ENCODE peak calls at places on chromosomes 16 and 17, in six cellular contexts. Y is T-helper 1 cell; U is NT2/D1; Q is aorta; Z is stimulated activated CD4-positive, alpha-beta T cell treated with anti-CD3 and anti-CD28 coated beads, TNF-alpha, amount 100 ng/mL, for 24 hours; J is testis. K is an unnamed sample.

GRCh38 chr17:46889992-46890564 is 32.9 kb upstream of the GOSR2 start:
- DNase-seq in Y (no peak), U (no peak), Q (no peak), Z (no peak), J (no peak), K (no peak)

GRCh38 chr17:6506679-6507231 is 49.6 kb downstream of the PITPNM3 start:
- DNase-seq in Y (no peak), U (no peak), Q (peak), Z (no peak), J (no peak), K (peak)

GRCh38 chr17:5127910-5128309 is 12.1 kb downstream of the USP6 start:
- DNase-seq in Y (no peak), U (no peak), Q (no peak), Z (no peak), J (no peak), K (no peak)

GRCh38 chr16:85570735-85571562 is 42.2 kb upstream of the GSE1 start:
- DNase-seq in Y (peak), U (no peak), Q (no peak), Z (no peak), J (peak), K (peak)

GRCh38 chr16:72501739-72502653 is 330.0 kb upstream of the PMFBP1 start:
- DNase-seq in Y (peak), U (peak), Q (no peak), Z (peak), J (peak), K (no peak)

GRCh38 chr16:62967606-62968005 is 931.4 kb upstream of the CDH8 start:
- DNase-seq in Y (no peak), U (no peak), Q (no peak), Z (no peak), J (no peak), K (no peak)

GRCh38 chr17:21119247-21119944 is 7.4 kb upstream of the DHRS7B start:
- DNase-seq in Y (peak), U (peak), Q (peak), Z (peak), J (peak), K (peak)

GRCh38 chr16:50603206-50604064 is 55.2 kb downstream of the NKD1 start:
- DNase-seq in Y (no peak), U (no peak), Q (peak), Z (no peak), J (peak), K (no peak)

GRCh38 chr17:45688820-45689219 is 95.3 kb upstream of the CRHR1 start:
- DNase-seq in Y (no peak), U (no peak), Q (no peak), Z (no peak), J (no peak), K (no peak)

GRCh38 chr16:25033852-25034251 is 18.7 kb upstream of the ARHGAP17 start:
- DNase-seq in Y (no peak), U (no peak), Q (no peak), Z (no peak), J (no peak), K (no peak)

GRCh38 chr17:73546770-73547345 is 97.4 kb downstream of the SDK2 start:
- DNase-seq in Y (no peak), U (peak), Q (no peak), Z (no peak), J (peak), K (peak)

GRCh38 chr16:53111078-53111776 is 56.4 kb downstream of the CHD9 start:
- DNase-seq in Y (no peak), U (no peak), Q (no peak), Z (no peak), J (no peak), K (no peak)

GRCh38 chr16:1621851-1622250 is 9.7 kb downstream of the CRAMP1 start:
- DNase-seq in Y (no peak), U (no peak), Q (no peak), Z (no peak), J (no peak), K (no peak)

GRCh38 chr17:41891135-41892065 is 26.2 kb upstream of the KLHL11 start:
- DNase-seq in Y (no peak), U (no peak), Q (no peak), Z (no peak), J (no peak), K (no peak)

GRCh38 chr17:32302037-32302436 is 36.4 kb downstream of the RHBDL3 start:
- DNase-seq in Y (no peak), U (no peak), Q (no peak), Z (no peak), J (no peak), K (no peak)

GRCh38 chr16:1902547-1903219 is 15.5 kb downstream of the HS3ST6 start:
- DNase-seq in Y (no peak), U (no peak), Q (peak), Z (no peak), J (no peak), K (no peak)

GRCh38 chr17:7843536-7844291 is 9.7 kb downstream of the KDM6B start:
- DNase-seq in Y (peak), U (no peak), Q (peak), Z (peak), J (peak), K (peak)

GRCh38 chr17:75765981-75766380 is 989 bp upstream of the GALK1 start:
- DNase-seq in Y (no peak), U (no peak), Q (peak), Z (no peak), J (no peak), K (no peak)

GRCh38 chr16:76669288-76669687 is 392.1 kb downstream of the CNTNAP4 start:
- DNase-seq in Y (no peak), U (no peak), Q (no peak), Z (no peak), J (no peak), K (no peak)

GRCh38 chr17:31560836-31561235 is 169.4 kb downstream of the RAB11FIP4 start:
- DNase-seq in Y (no peak), U (no peak), Q (no peak), Z (no peak), J (no peak), K (no peak)

GRCh38 chr17:42564815-42565522 is 1.9 kb upstream of the MLX start:
- DNase-seq in Y (no peak), U (no peak), Q (no peak), Z (no peak), J (no peak), K (no peak)

GRCh38 chr17:7435676-7436555 is 681 bp downstream of the TMEM102 start:
- DNase-seq in Y (peak), U (no peak), Q (peak), Z (peak), J (no peak), K (peak)

GRCh38 chr17:44408786-44409185 is 19.3 kb upstream of the ITGA2B start:
- DNase-seq in Y (no peak), U (no peak), Q (no peak), Z (no peak), J (no peak), K (no peak)

GRCh38 chr17:10649031-10649430 is 8.1 kb downstream of the MYH3 start:
- DNase-seq in Y (no peak), U (no peak), Q (no peak), Z (no peak), J (no peak), K (no peak)

GRCh38 chr16:535446-536405 is 8.2 kb downstream of the CAPN15 start:
- DNase-seq in Y (no peak), U (no peak), Q (no peak), Z (no peak), J (no peak), K (no peak)

GRCh38 chr17:6749519-6749918 is 6.3 kb upstream of the XAF1 start:
- DNase-seq in Y (no peak), U (no peak), Q (no peak), Z (no peak), J (no peak), K (no peak)

GRCh38 chr16:11621920-11622651 is 35.4 kb upstream of the LITAF start:
- DNase-seq in Y (peak), U (no peak), Q (no peak), Z (no peak), J (no peak), K (peak)

GRCh38 chr16:88478115-88478514 is 25.0 kb downstream of the ZFPM1 start:
- DNase-seq in Y (peak), U (no peak), Q (no peak), Z (no peak), J (no peak), K (no peak)

GRCh38 chr17:57783338-57783742 is 38.2 kb upstream of the CCDC182 start:
- DNase-seq in Y (peak), U (peak), Q (peak), Z (peak), J (peak), K (peak)

GRCh38 chr16:85204242-85205010 is 92.2 kb upstream of the CIBAR2 start:
- DNase-seq in Y (no peak), U (no peak), Q (no peak), Z (no peak), J (no peak), K (no peak)

GRCh38 chr17:45438931-45439610 is 6.4 kb upstream of the ARHGAP27 start:
- DNase-seq in Y (no peak), U (no peak), Q (peak), Z (no peak), J (no peak), K (peak)

GRCh38 chr16:67993207-67994036 is 5.9 kb downstream of the DPEP2 start:
- DNase-seq in Y (peak), U (no peak), Q (peak), Z (peak), J (peak), K (peak)

GRCh38 chr16:89922477-89922883 is 662 bp upstream of the TUBB3 start:
- DNase-seq in Y (peak), U (no peak), Q (peak), Z (no peak), J (peak), K (peak)

GRCh38 chr16:66278604-66279262 is 87.8 kb upstream of the CDH5 start:
- DNase-seq in Y (no peak), U (no peak), Q (no peak), Z (no peak), J (no peak), K (no peak)

GRCh38 chr16:78984887-78985464 is 615.6 kb downstream of the MAF start:
- DNase-seq in Y (no peak), U (no peak), Q (no peak), Z (no peak), J (no peak), K (no peak)

GRCh38 chr17:41523787-41524186 is 4.3 kb downstream of the KRT19 start:
- DNase-seq in Y (no peak), U (no peak), Q (no peak), Z (no peak), J (no peak), K (no peak)

GRCh38 chr16:71287903-71288302 is 1.3 kb downstream of the CMTR2 start:
- DNase-seq in Y (no peak), U (no peak), Q (no peak), Z (no peak), J (no peak), K (no peak)

K was measured in upper lobe of right lung.